ENCODE peak calls at places on chromosome 16, in ten cellular contexts. One of them, this sample, is unnamed.

GRCh38 chr16:88406096-88407041 is 23.6 kb downstream of the ZNF469 start:
- DNase-seq in cardiac muscle cell: no peak
- DNase-seq in GM23248: peak; percentile 26
- DNase-seq in CD8-positive, alpha-beta memory T cell: no peak
- DNase-seq in mucosa of descending colon: no peak
- DNase-seq in IMR-90: no peak
- DNase-seq in HFF-Myc: no peak
- DNase-seq in small intestine: no peak
- DNase-seq in epithelial cell of esophagus: no peak
- DNase-seq in H1: no peak
- DNase-seq in this sample: no peak

GRCh38 chr16:66199189-66199588 is 167.3 kb upstream of the CDH5 start:
- DNase-seq in cardiac muscle cell: no peak
- DNase-seq in GM23248: peak; percentile 37
- DNase-seq in CD8-positive, alpha-beta memory T cell: no peak
- DNase-seq in mucosa of descending colon: no peak
- DNase-seq in IMR-90: peak; percentile 28
- DNase-seq in HFF-Myc: no peak
- DNase-seq in small intestine: no peak
- DNase-seq in epithelial cell of esophagus: no peak
- DNase-seq in H1: no peak
- DNase-seq in this sample: no peak

GRCh38 chr16:23378256-23378655 is 74.7 kb downstream of the COG7 start:
- DNase-seq in cardiac muscle cell: no peak
- DNase-seq in GM23248: no peak
- DNase-seq in CD8-positive, alpha-beta memory T cell: no peak
- DNase-seq in mucosa of descending colon: peak; percentile 7
- DNase-seq in IMR-90: no peak
- DNase-seq in HFF-Myc: no peak
- DNase-seq in small intestine: no peak
- DNase-seq in epithelial cell of esophagus: no peak
- DNase-seq in H1: no peak
- DNase-seq in this sample: no peak

GRCh38 chr16:79172306-79172705 is 428.2 kb downstream of the MAF start:
- DNase-seq in cardiac muscle cell: peak; percentile 35
- DNase-seq in GM23248: no peak
- DNase-seq in CD8-positive, alpha-beta memory T cell: no peak
- DNase-seq in mucosa of descending colon: no peak
- DNase-seq in IMR-90: no peak
- DNase-seq in HFF-Myc: no peak
- DNase-seq in small intestine: no peak
- DNase-seq in epithelial cell of esophagus: no peak
- DNase-seq in H1: no peak
- DNase-seq in this sample: no peak

GRCh38 chr16:24516900-24517669 is 22.3 kb upstream of the RBBP6 start:
- DNase-seq in cardiac muscle cell: peak; percentile 85
- DNase-seq in GM23248: peak; percentile 90
- DNase-seq in CD8-positive, alpha-beta memory T cell: peak; percentile 55
- DNase-seq in mucosa of descending colon: peak; percentile 62
- DNase-seq in IMR-90: peak; percentile 85
- DNase-seq in HFF-Myc: peak; percentile 72
- DNase-seq in small intestine: peak; percentile 80
- DNase-seq in epithelial cell of esophagus: peak; percentile 88
- DNase-seq in H1: peak; percentile 89
- DNase-seq in this sample: peak; percentile 42

GRCh38 chr16:1285669-1286491 is 23.6 kb upstream of the UBE2I start:
- DNase-seq in cardiac muscle cell: peak; percentile 40
- DNase-seq in GM23248: no peak
- DNase-seq in CD8-positive, alpha-beta memory T cell: no peak
- DNase-seq in mucosa of descending colon: no peak
- DNase-seq in IMR-90: no peak
- DNase-seq in HFF-Myc: no peak
- DNase-seq in small intestine: no peak
- DNase-seq in epithelial cell of esophagus: no peak
- DNase-seq in H1: no peak
- DNase-seq in this sample: no peak

GRCh38 chr16:35239561-35239960 is 1780.1 kb downstream of the TP53TG3F start:
- DNase-seq in cardiac muscle cell: no peak
- DNase-seq in GM23248: no peak
- DNase-seq in CD8-positive, alpha-beta memory T cell: no peak
- DNase-seq in mucosa of descending colon: no peak
- DNase-seq in IMR-90: no peak
- DNase-seq in HFF-Myc: no peak
- DNase-seq in small intestine: no peak
- DNase-seq in epithelial cell of esophagus: no peak
- DNase-seq in H1: no peak
- DNase-seq in this sample: no peak

GRCh38 chr16:16017812-16018211 is 68.4 kb downstream of the ABCC1 start:
- DNase-seq in cardiac muscle cell: no peak
- DNase-seq in GM23248: no peak
- DNase-seq in CD8-positive, alpha-beta memory T cell: no peak
- DNase-seq in mucosa of descending colon: no peak
- DNase-seq in IMR-90: peak; percentile 39
- DNase-seq in HFF-Myc: no peak
- DNase-seq in small intestine: no peak
- DNase-seq in epithelial cell of esophagus: no peak
- DNase-seq in H1: no peak
- DNase-seq in this sample: no peak

GRCh38 chr16:64132686-64133085 is 989.2 kb downstream of the CDH11 start:
- DNase-seq in cardiac muscle cell: no peak
- DNase-seq in GM23248: no peak
- DNase-seq in CD8-positive, alpha-beta memory T cell: no peak
- DNase-seq in mucosa of descending colon: no peak
- DNase-seq in IMR-90: no peak
- DNase-seq in HFF-Myc: no peak
- DNase-seq in small intestine: no peak
- DNase-seq in epithelial cell of esophagus: no peak
- DNase-seq in H1: no peak
- DNase-seq in this sample: peak; percentile 44

GRCh38 chr16:15988268-15989013 is 39.0 kb downstream of the ABCC1 start:
- DNase-seq in cardiac muscle cell: peak; percentile 12
- DNase-seq in GM23248: no peak
- DNase-seq in CD8-positive, alpha-beta memory T cell: no peak
- DNase-seq in mucosa of descending colon: no peak
- DNase-seq in IMR-90: peak; percentile 64
- DNase-seq in HFF-Myc: no peak
- DNase-seq in small intestine: no peak
- DNase-seq in epithelial cell of esophagus: no peak
- DNase-seq in H1: no peak
- DNase-seq in this sample: no peak

GRCh38 chr16:84568066-84568465 is 49.8 kb downstream of the COTL1 start:
- DNase-seq in cardiac muscle cell: no peak
- DNase-seq in GM23248: no peak
- DNase-seq in CD8-positive, alpha-beta memory T cell: no peak
- DNase-seq in mucosa of descending colon: no peak
- DNase-seq in IMR-90: no peak
- DNase-seq in HFF-Myc: no peak
- DNase-seq in small intestine: peak; percentile 55
- DNase-seq in epithelial cell of esophagus: peak; percentile 43
- DNase-seq in H1: no peak
- DNase-seq in this sample: no peak

GRCh38 chr16:56257260-56257659 is 66.0 kb downstream of the GNAO1 start:
- DNase-seq in cardiac muscle cell: no peak
- DNase-seq in GM23248: no peak
- DNase-seq in CD8-positive, alpha-beta memory T cell: no peak
- DNase-seq in mucosa of descending colon: peak; percentile 55
- DNase-seq in IMR-90: peak; percentile 9
- DNase-seq in HFF-Myc: peak; percentile 22
- DNase-seq in small intestine: no peak
- DNase-seq in epithelial cell of esophagus: no peak
- DNase-seq in H1: no peak
- DNase-seq in this sample: no peak

GRCh38 chr16:86573646-86574508 is 4.5 kb upstream of the FOXL1 start:
- DNase-seq in cardiac muscle cell: no peak
- DNase-seq in GM23248: no peak
- DNase-seq in CD8-positive, alpha-beta memory T cell: no peak
- DNase-seq in mucosa of descending colon: no peak
- DNase-seq in IMR-90: no peak
- DNase-seq in HFF-Myc: no peak
- DNase-seq in small intestine: no peak
- DNase-seq in epithelial cell of esophagus: no peak
- DNase-seq in H1: no peak
- DNase-seq in this sample: no peak

GRCh38 chr16:86576591-86577313 is 1.6 kb upstream of the FOXL1 start:
- DNase-seq in cardiac muscle cell: no peak
- DNase-seq in GM23248: peak; percentile 60
- DNase-seq in CD8-positive, alpha-beta memory T cell: no peak
- DNase-seq in mucosa of descending colon: no peak
- DNase-seq in IMR-90: no peak
- DNase-seq in HFF-Myc: no peak
- DNase-seq in small intestine: no peak
- DNase-seq in epithelial cell of esophagus: peak; percentile 36
- DNase-seq in H1: peak; percentile 63
- DNase-seq in this sample: peak; percentile 61

GRCh38 chr16:86575754-86576557 is 2.4 kb upstream of the FOXL1 start:
- DNase-seq in cardiac muscle cell: peak; percentile 96
- DNase-seq in GM23248: peak; percentile 98
- DNase-seq in CD8-positive, alpha-beta memory T cell: peak; percentile 17
- DNase-seq in mucosa of descending colon: peak; percentile 77
- DNase-seq in IMR-90: peak; percentile 97
- DNase-seq in HFF-Myc: peak; percentile 88
- DNase-seq in small intestine: peak; percentile 44
- DNase-seq in epithelial cell of esophagus: peak; percentile 94
- DNase-seq in H1: peak; percentile 89
- DNase-seq in this sample: peak; percentile 87

GRCh38 chr16:86574646-86575045 is 3.7 kb upstream of the FOXL1 start:
- DNase-seq in cardiac muscle cell: no peak
- DNase-seq in GM23248: no peak
- DNase-seq in CD8-positive, alpha-beta memory T cell: no peak
- DNase-seq in mucosa of descending colon: no peak
- DNase-seq in IMR-90: no peak
- DNase-seq in HFF-Myc: no peak
- DNase-seq in small intestine: no peak
- DNase-seq in epithelial cell of esophagus: no peak
- DNase-seq in H1: no peak
- DNase-seq in this sample: no peak

GRCh38 chr16:86575095-86575685 is 3.2 kb upstream of the FOXL1 start:
- DNase-seq in cardiac muscle cell: peak; percentile 38
- DNase-seq in GM23248: no peak
- DNase-seq in CD8-positive, alpha-beta memory T cell: no peak
- DNase-seq in mucosa of descending colon: no peak
- DNase-seq in IMR-90: no peak
- DNase-seq in HFF-Myc: no peak
- DNase-seq in small intestine: no peak
- DNase-seq in epithelial cell of esophagus: no peak
- DNase-seq in H1: no peak
- DNase-seq in this sample: no peak
- H3K4me3 ChIP-seq in cardiac muscle cell: peak overlapping the region; percentile 39
- H3K4me3 ChIP-seq in GM23248: peak overlapping the region; percentile 81
- H3K4me3 ChIP-seq in CD8-positive, alpha-beta memory T cell: no peak overlapping the region
- H3K4me3 ChIP-seq in mucosa of descending colon: no peak overlapping the region
- H3K4me3 ChIP-seq in IMR-90: no peak overlapping the region
- H3K4me3 ChIP-seq in HFF-Myc: peak overlapping the region; percentile 64
- H3K4me3 ChIP-seq in small intestine: no peak overlapping the region
- H3K4me3 ChIP-seq in epithelial cell of esophagus: no peak overlapping the region
- H3K4me3 ChIP-seq in H1: peak overlapping the region; percentile 15
- H3K4me3 ChIP-seq in this sample: peak overlapping the region; percentile 60

GRCh38 chr16:75462804-75463203 is 1.7 kb downstream of the TMEM170A start:
- DNase-seq in cardiac muscle cell: no peak
- DNase-seq in GM23248: peak; percentile 32
- DNase-seq in CD8-positive, alpha-beta memory T cell: no peak
- DNase-seq in mucosa of descending colon: no peak
- DNase-seq in IMR-90: no peak
- DNase-seq in HFF-Myc: no peak
- DNase-seq in small intestine: peak; percentile 43
- DNase-seq in epithelial cell of esophagus: peak; percentile 27
- DNase-seq in H1: no peak
- DNase-seq in this sample: no peak
- H3K4me3 ChIP-seq in cardiac muscle cell: peak overlapping the region; percentile 91
- H3K4me3 ChIP-seq in GM23248: peak overlapping the region; percentile 85
- H3K4me3 ChIP-seq in CD8-positive, alpha-beta memory T cell: peak overlapping the region; percentile 91
- H3K4me3 ChIP-seq in mucosa of descending colon: no peak overlapping the region
- H3K4me3 ChIP-seq in IMR-90: peak overlapping the region; percentile 85
- H3K4me3 ChIP-seq in HFF-Myc: peak overlapping the region; percentile 80
- H3K4me3 ChIP-seq in small intestine: peak overlapping the region; percentile 95
- H3K4me3 ChIP-seq in epithelial cell of esophagus: peak overlapping the region; percentile 72
- H3K4me3 ChIP-seq in H1: peak overlapping the region; percentile 55
- H3K4me3 ChIP-seq in this sample: peak overlapping the region; percentile 79

DNA sequence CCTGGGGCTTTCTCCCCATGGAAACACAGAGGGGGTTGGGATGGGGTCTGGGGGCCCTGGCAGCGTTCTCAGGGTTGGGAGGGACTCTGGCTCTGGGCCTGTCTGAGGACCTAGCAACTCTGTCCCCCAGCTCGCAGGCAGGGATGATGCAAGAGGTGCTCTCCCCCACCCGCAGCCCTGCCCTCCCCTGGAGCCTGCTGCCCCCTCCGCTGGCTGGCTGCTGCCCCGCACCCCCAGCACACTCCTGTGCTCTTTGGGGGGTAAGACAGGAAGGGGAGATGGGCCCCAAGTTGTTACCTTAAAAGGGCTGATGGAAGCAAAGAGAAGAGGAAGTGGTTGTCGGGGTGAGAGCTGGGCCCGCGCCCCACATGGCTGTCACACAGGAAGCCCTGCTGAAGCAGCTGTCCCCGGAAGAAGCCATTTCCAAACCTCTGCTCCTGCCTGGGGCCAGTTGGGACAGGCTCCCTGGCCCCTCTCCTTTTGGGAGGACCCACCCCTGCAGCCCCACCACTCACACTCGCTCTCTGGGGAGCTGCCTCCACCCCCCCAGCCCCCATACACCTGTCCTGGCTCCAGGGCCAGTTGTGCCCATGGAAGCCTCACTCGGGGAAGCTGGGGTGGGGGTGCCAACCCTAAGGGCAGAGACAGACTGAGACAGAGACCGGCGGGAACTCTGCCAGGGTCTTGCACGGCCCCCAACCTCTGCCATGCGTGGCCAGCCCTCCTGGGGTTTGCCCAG is 2.5 kb downstream of the CORO1A start:
- DNase-seq in cardiac muscle cell: no peak
- DNase-seq in GM23248: no peak
- DNase-seq in CD8-positive, alpha-beta memory T cell: peak; percentile 72
- DNase-seq in mucosa of descending colon: peak; percentile 75
- DNase-seq in IMR-90: no peak
- DNase-seq in HFF-Myc: no peak
- DNase-seq in small intestine: peak; percentile 72
- DNase-seq in epithelial cell of esophagus: no peak
- DNase-seq in H1: peak; percentile 51
- DNase-seq in this sample: no peak
- H3K4me3 ChIP-seq in cardiac muscle cell: no peak overlapping the region
- H3K4me3 ChIP-seq in GM23248: no peak overlapping the region
- H3K4me3 ChIP-seq in CD8-positive, alpha-beta memory T cell: peak overlapping the region; percentile 99
- H3K4me3 ChIP-seq in mucosa of descending colon: no peak overlapping the region
- H3K4me3 ChIP-seq in IMR-90: no peak overlapping the region
- H3K4me3 ChIP-seq in HFF-Myc: no peak overlapping the region
- H3K4me3 ChIP-seq in small intestine: peak overlapping the region; percentile 55
- H3K4me3 ChIP-seq in epithelial cell of esophagus: no peak overlapping the region
- H3K4me3 ChIP-seq in H1: no peak overlapping the region
- H3K4me3 ChIP-seq in this sample: no peak overlapping the region

DNA sequence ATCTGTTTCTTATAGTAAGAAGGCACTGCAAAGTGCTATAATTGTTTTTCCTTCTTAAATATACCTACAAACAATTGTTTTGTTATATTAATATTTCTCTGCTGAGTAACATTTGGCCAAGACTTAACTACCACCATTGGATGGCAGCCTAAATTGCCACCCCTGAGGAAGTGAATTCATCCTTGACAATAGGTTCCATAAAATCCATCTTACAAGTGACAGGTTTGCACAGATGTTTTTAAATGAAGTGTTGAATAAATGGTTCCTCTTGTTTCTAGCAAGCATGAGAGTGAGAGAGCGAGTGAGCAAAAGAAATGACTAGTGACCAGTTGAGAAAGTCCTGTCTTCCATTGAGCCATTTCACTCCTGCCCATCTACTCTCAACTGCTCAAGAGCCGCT is 8.3 kb upstream of the MPHOSPH6 start:
- DNase-seq in cardiac muscle cell: no peak
- DNase-seq in GM23248: no peak
- DNase-seq in CD8-positive, alpha-beta memory T cell: no peak
- DNase-seq in mucosa of descending colon: no peak
- DNase-seq in IMR-90: no peak
- DNase-seq in HFF-Myc: no peak
- DNase-seq in small intestine: no peak
- DNase-seq in epithelial cell of esophagus: no peak
- DNase-seq in H1: no peak
- DNase-seq in this sample: no peak
- H3K4me3 ChIP-seq in cardiac muscle cell: no peak overlapping the region
- H3K4me3 ChIP-seq in GM23248: no peak overlapping the region
- H3K4me3 ChIP-seq in CD8-positive, alpha-beta memory T cell: no peak overlapping the region
- H3K4me3 ChIP-seq in mucosa of descending colon: no peak overlapping the region
- H3K4me3 ChIP-seq in IMR-90: no peak overlapping the region
- H3K4me3 ChIP-seq in HFF-Myc: no peak overlapping the region
- H3K4me3 ChIP-seq in small intestine: no peak overlapping the region
- H3K4me3 ChIP-seq in epithelial cell of esophagus: no peak overlapping the region
- H3K4me3 ChIP-seq in H1: no peak overlapping the region
- H3K4me3 ChIP-seq in this sample: no peak overlapping the region

This sample was measured in skeletal muscle cell.